ENCODE peak calls at places on chromosomes 12 and 14, in five cellular contexts. G is neuronal stem cell, R is mammary epithelial cell, P is tibial artery, M is MM.1S. F is an unnamed sample. For H3K4me1, the result is how much of the 10 kb centered on the place peaks cover.

GRCh38 chr12:674272-674781 is 11.1 kb upstream of the NINJ2 start:
- DNase-seq in P (no peak), R (no peak), M (peak), G (no peak), F (no peak)

GRCh38 chr12:111429760-111430417 is 24.2 kb downstream of the SH2B3 start:
- DNase-seq in G (no peak), R (no peak), P (no peak), M (no peak), F (no peak)

GRCh38 chr14:69473271-69473670 is 11.3 kb upstream of the PLEKHD1 start:
- DNase-seq in M (no peak), P (no peak), R (peak), G (no peak), F (no peak)

GRCh38 chr14:56678838-56679237 is 99.2 kb downstream of the TMEM260 start:
- DNase-seq in R (no peak), G (no peak), P (no peak), M (no peak), F (no peak)

GRCh38 chr12:91562476-91562875 is 379.9 kb upstream of the DCN start:
- DNase-seq in M (peak), G (no peak), P (no peak), R (no peak), F (no peak)

GRCh38 chr12:18888062-18888461 is 150.1 kb downstream of the CAPZA3 start:
- DNase-seq in G (no peak), M (no peak), P (no peak), R (no peak), F (no peak)

GRCh38 chr12:23795494-23795893 is 154.0 kb downstream of the SOX5 start:
- DNase-seq in R (no peak), M (no peak), P (no peak), G (no peak), F (no peak)

GRCh38 chr14:36505892-36506731 is 13.9 kb downstream of the NKX2-1 start:
- DNase-seq in M (no peak), P (no peak), R (no peak), G (no peak), F (no peak)

GRCh38 chr12:4089147-4089606 is 184.4 kb upstream of the CCND2 start:
- DNase-seq in P (no peak), G (no peak), R (no peak), M (no peak), F (no peak)

GRCh38 chr14:36281309-36281708 is 39.1 kb downstream of the MBIP start:
- DNase-seq in R (no peak), M (no peak), P (no peak), G (no peak), F (no peak)

GRCh38 chr12:112131686-112132085 is 6.3 kb downstream of the TRAFD1 start:
- DNase-seq in P (no peak), R (no peak), G (no peak), M (no peak), F (no peak)

GRCh38 chr14:70701610-70702009 is 59.9 kb downstream of the TTC9 start:
- DNase-seq in G (no peak), P (no peak), M (no peak), R (no peak), F (no peak)

GRCh38 chr12:92312463-92312970 is 166.9 kb upstream of the BTG1 start:
- DNase-seq in P (no peak), R (no peak), G (no peak), M (no peak), F (no peak)

GRCh38 chr12:27163048-27163715 is 80.8 kb upstream of the C12orf71 start:
- DNase-seq in P (no peak), G (no peak), M (no peak), R (peak), F (no peak)

GRCh38 chr14:93183596-93184317 is 940 bp downstream of the MOAP1 start:
- DNase-seq in M (no peak), G (no peak), P (no peak), R (no peak), F (no peak)

GRCh38 chr14:76947078-76947837 is 81.2 kb downstream of the IRF2BPL start:
- DNase-seq in P (peak), M (peak), R (peak), G (peak), F (peak)

GRCh38 chr12:98352835-98353234 is 162.6 kb upstream of the TMPO start:
- DNase-seq in R (no peak), M (no peak), P (no peak), G (no peak), F (no peak)

GRCh38 chr14:69079747-69080146 is 73.2 kb downstream of the DCAF5 start:
- DNase-seq in M (no peak), P (no peak), R (no peak), G (no peak), F (no peak)

GRCh38 chr12:113014565-113014964 is 36.2 kb downstream of the OAS2 start:
- DNase-seq in P (no peak), M (no peak), R (no peak), G (no peak), F (no peak)

GRCh38 chr12:5473076-5473475 is 41.2 kb downstream of the NTF3 start:
- DNase-seq in G (no peak), P (no peak), R (no peak), M (no peak), F (no peak)

GRCh38 chr12:97022831-97023230 is 115.8 kb downstream of the NEDD1 start:
- DNase-seq in M (no peak), R (no peak), P (no peak), G (no peak), F (no peak)

GRCh38 chr14:105480807-105481801 is 5.6 kb upstream of the CRIP1 start:
- DNase-seq in M (peak), G (peak), R (peak), P (peak), F (peak)
- H3K4me1 ChIP-seq in M (under half), G (half or more), R (half or more), P (under half), F (under half)

GRCh38 chr14:91112172-91112571 is 1.7 kb upstream of the DGLUCY start:
- DNase-seq in G (no peak), M (no peak), R (no peak), P (no peak), F (no peak)
- H3K4me1 ChIP-seq in G (under half), M (under half), R (half or more), P (under half), F (under half)

DNA sequence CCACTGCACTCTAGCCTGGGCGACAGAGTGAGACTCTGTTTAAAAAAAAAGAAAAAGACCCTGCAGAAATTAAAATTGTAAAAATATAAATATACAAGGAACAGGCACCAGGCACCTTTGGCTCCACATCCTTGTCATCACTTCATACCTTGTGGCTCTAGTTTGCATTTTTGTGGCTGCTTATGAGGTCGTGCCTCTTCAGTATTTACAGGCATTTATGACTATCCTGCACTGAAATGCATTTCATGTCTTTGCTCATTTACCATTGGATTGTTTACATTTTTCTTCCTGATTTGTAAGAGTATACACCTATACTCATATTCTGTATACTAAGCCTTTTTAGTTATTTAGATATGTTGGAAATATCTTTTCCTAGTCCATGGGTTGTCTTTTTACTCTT is 20.1 kb downstream of the BICD1 start:
- DNase-seq in P (no peak), M (no peak), G (no peak), R (peak), F (no peak)
- H3K4me1 ChIP-seq in P (under half), M (under half), G (under half), R (under half), F (under half)

GRCh38 chr14:49774111-49774510 is 6.2 kb downstream of the KLHDC2 start:
- DNase-seq in M (no peak), R (no peak), P (no peak), G (no peak), F (no peak)
- H3K4me1 ChIP-seq in M (under half), R (under half), P (under half), G (under half), F (under half)

GRCh38 chr12:123126294-123127144 is 24.4 kb downstream of the PITPNM2 start:
- DNase-seq in G (no peak), R (peak), M (no peak), P (peak), F (no peak)
- H3K4me1 ChIP-seq in G (under half), R (under half), M (under half), P (under half), F (under half)

GRCh38 chr14:21262410-21262809 is 6.8 kb downstream of the HNRNPC start:
- DNase-seq in M (no peak), R (no peak), P (no peak), G (no peak), F (no peak)
- H3K4me1 ChIP-seq in M (under half), R (under half), P (under half), G (under half), F (under half)

GRCh38 chr12:47881826-47882427 is 22.9 kb downstream of the VDR start:
- DNase-seq in G (no peak), M (no peak), R (peak), P (peak), F (peak)
- H3K4me1 ChIP-seq in G (under half), M (half or more), R (half or more), P (under half), F (under half)

DNA sequence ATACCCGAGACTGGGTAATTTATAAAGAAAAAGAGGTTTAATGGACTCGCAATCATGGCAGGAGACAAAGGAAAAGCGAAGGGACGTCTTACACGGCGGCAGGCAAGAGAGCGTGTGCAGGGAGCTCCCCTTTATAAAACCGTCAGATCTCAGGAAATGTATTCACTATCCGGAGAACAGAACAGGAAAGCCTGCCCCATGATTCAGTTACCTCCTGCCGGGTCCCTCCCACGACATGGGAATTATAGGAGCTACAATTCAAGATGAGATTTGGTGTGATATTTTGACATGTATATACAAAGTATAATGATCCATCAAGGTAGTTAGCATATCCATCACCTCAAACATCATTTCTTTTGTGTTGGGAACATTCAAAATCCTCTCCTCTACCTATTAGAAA is 2.3 kb upstream of the CDCA4 start:
- DNase-seq in M (no peak), G (no peak), P (no peak), R (no peak), F (no peak)
- H3K4me1 ChIP-seq in M (under half), G (under half), P (under half), R (half or more), F (under half)

DNA sequence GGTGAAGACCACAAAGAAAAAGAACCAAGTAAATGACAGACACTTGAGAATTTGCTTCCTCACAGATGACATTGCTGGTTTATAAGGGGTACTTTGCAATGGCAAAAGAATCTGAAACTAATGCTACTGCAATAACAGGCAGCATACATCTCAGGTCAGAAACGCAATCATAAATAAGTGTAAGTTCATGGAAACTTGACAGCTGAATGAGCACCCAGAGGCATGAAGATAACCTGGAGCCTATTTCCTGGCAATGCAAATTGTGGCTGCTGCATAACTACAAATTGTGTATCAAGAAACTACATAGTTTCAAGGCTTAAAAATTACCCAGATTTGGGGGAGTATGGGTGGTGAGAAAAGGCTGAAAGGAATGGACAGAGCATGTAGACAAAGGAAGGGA is 8.5 kb upstream of the MYO1A start:
- DNase-seq in M (no peak), P (no peak), G (no peak), R (no peak), F (no peak)
- H3K4me1 ChIP-seq in M (under half), P (under half), G (under half), R (under half), F (under half)

GRCh38 chr12:46372131-46372851 is at the start of gene SLC38A2:
- DNase-seq in G (peak), M (peak), P (peak), R (peak), F (peak)
- H3K4me1 ChIP-seq in G (under half), M (under half), P (under half), R (under half), F (under half)

F was measured in ascending aorta.